ENCODE peak calls at places on chromosomes 7 and 10, in eight cellular contexts. G is stimulated activated CD8-positive, alpha-beta memory T cell treated with anti-CD3 and anti-CD28 coated beads, Interleukin-15, amount 100 ng/mL, for 24 hours; T is NCI-H446; Y is LoVo; C is adrenal gland; U is Right ventricle myocardium superior; F is GM12864; D is CD4-positive, alpha-beta T cell. W is an unnamed sample.

GRCh38 chr7:155497149-155497901 is 39.4 kb downstream of the EN2 start:
- DNase-seq in G (no peak), C (no peak), T (no peak), U (no peak), Y (no peak), D (no peak), F (no peak), W (no peak)

GRCh38 chr7:139450851-139451250 is 32.6 kb downstream of the KLRG2 start:
- DNase-seq in T (no peak), F (no peak), D (no peak), U (no peak), C (no peak), Y (no peak), G (no peak), W (no peak)

GRCh38 chr10:114276671-114277070 is 37.6 kb downstream of the VWA2 start:
- DNase-seq in U (no peak), F (no peak), C (no peak), G (no peak), Y (no peak), D (no peak), T (no peak), W (no peak)

GRCh38 chr10:79068562-79069324 is at the start of gene ZMIZ1:
- DNase-seq in U (peak), F (peak), D (peak), Y (peak), G (peak), C (peak), T (peak), W (peak)

GRCh38 chr10:102758226-102758932 is 14.6 kb downstream of the WBP1L start:
- DNase-seq in T (no peak), C (no peak), D (no peak), G (no peak), U (no peak), F (no peak), Y (no peak), W (no peak)

GRCh38 chr7:46315891-46316290 is 394.8 kb upstream of the IGFBP3 start:
- DNase-seq in D (no peak), G (no peak), U (no peak), F (no peak), C (no peak), T (no peak), Y (no peak), W (peak)

GRCh38 chr7:39248693-39249090 is 271.0 kb downstream of the POU6F2 start:
- DNase-seq in D (no peak), T (no peak), C (no peak), F (no peak), Y (no peak), G (no peak), U (no peak), W (no peak)

GRCh38 chr10:85925201-85925750 is 441.3 kb downstream of the GRID1 start:
- DNase-seq in Y (no peak), D (no peak), T (no peak), C (no peak), F (no peak), G (no peak), U (no peak), W (no peak)

GRCh38 chr10:103849880-103850571 is 5.3 kb downstream of the SH3PXD2A start:
- DNase-seq in F (no peak), Y (no peak), U (peak), C (no peak), G (no peak), D (no peak), T (no peak), W (peak)

GRCh38 chr7:43318188-43318587 is 205.7 kb downstream of the HECW1 start:
- DNase-seq in G (no peak), F (no peak), Y (no peak), C (no peak), U (no peak), D (no peak), T (no peak), W (no peak)

GRCh38 chr10:10774416-10774815 is 243.3 kb upstream of the CELF2 start:
- DNase-seq in D (no peak), Y (no peak), U (no peak), G (no peak), C (no peak), F (no peak), T (no peak), W (no peak)

GRCh38 chr7:38222481-38223096 is 44.5 kb downstream of the STARD3NL start:
- DNase-seq in C (no peak), Y (peak), G (no peak), F (peak), T (peak), D (no peak), U (no peak), W (peak)

GRCh38 chr7:4282434-4283223 is 399.5 kb upstream of the FOXK1 start:
- DNase-seq in C (no peak), G (no peak), T (no peak), D (no peak), Y (peak), F (no peak), U (no peak), W (no peak)

GRCh38 chr10:102409604-102410426 is 8.8 kb downstream of the PSD start:
- DNase-seq in F (no peak), C (no peak), D (no peak), G (no peak), U (no peak), T (no peak), Y (no peak), W (no peak)

W was measured in skeletal muscle cell.